ENCODE peak calls at places on chromosomes 12 and 14, in seven cellular contexts. One of them, this sample, is unnamed.

GRCh38 chr12:43208627-43209026 is 343.4 kb downstream of the ADAMTS20 start:
- DNase-seq in NCI-H2029 treated with DMSO at 0.1 percent for 48 hours: no peak
- DNase-seq in G401: no peak
- DNase-seq in HS-27A: no peak
- DNase-seq in T-helper 2 cell: no peak
- DNase-seq in naive thymus-derived CD4-positive, alpha-beta T cell: no peak
- DNase-seq in hypothalamus: no peak
- DNase-seq in this sample: no peak

GRCh38 chr14:103724116-103724515 is 8.5 kb downstream of the ZFYVE21 start:
- DNase-seq in naive thymus-derived CD4-positive, alpha-beta T cell: no peak
- DNase-seq in G401: peak; percentile 71
- DNase-seq in T-helper 2 cell: no peak
- DNase-seq in hypothalamus: peak; percentile 56
- DNase-seq in NCI-H2029 treated with DMSO at 0.1 percent for 48 hours: no peak
- DNase-seq in HS-27A: no peak
- DNase-seq in this sample: no peak

GRCh38 chr12:48185181-48185919 is 1.9 kb downstream of the CCDC184 start:
- DNase-seq in hypothalamus: peak; percentile 23
- DNase-seq in HS-27A: no peak
- DNase-seq in NCI-H2029 treated with DMSO at 0.1 percent for 48 hours: no peak
- DNase-seq in T-helper 2 cell: no peak
- DNase-seq in naive thymus-derived CD4-positive, alpha-beta T cell: no peak
- DNase-seq in G401: peak; percentile 82
- DNase-seq in this sample: no peak

GRCh38 chr12:65313704-65314317 is 35.3 kb downstream of the MSRB3 start:
- DNase-seq in naive thymus-derived CD4-positive, alpha-beta T cell: no peak
- DNase-seq in T-helper 2 cell: no peak
- DNase-seq in G401: peak; percentile 34
- DNase-seq in hypothalamus: no peak
- DNase-seq in NCI-H2029 treated with DMSO at 0.1 percent for 48 hours: no peak
- DNase-seq in HS-27A: no peak
- DNase-seq in this sample: no peak

GRCh38 chr14:65156568-65157366 is 54.5 kb upstream of the MAX start:
- DNase-seq in naive thymus-derived CD4-positive, alpha-beta T cell: no peak
- DNase-seq in T-helper 2 cell: no peak
- DNase-seq in hypothalamus: no peak
- DNase-seq in G401: no peak
- DNase-seq in HS-27A: peak; percentile 39
- DNase-seq in NCI-H2029 treated with DMSO at 0.1 percent for 48 hours: no peak
- DNase-seq in this sample: peak; percentile 35

GRCh38 chr12:122021193-122021821 is 377 bp upstream of the BCL7A start:
- DNase-seq in naive thymus-derived CD4-positive, alpha-beta T cell: no peak
- DNase-seq in hypothalamus: peak; percentile 13
- DNase-seq in T-helper 2 cell: no peak
- DNase-seq in NCI-H2029 treated with DMSO at 0.1 percent for 48 hours: no peak
- DNase-seq in HS-27A: no peak
- DNase-seq in G401: peak; percentile 47
- DNase-seq in this sample: no peak

GRCh38 chr14:91335191-91336092 is 82.2 kb downstream of the CCDC88C start:
- DNase-seq in G401: no peak
- DNase-seq in T-helper 2 cell: no peak
- DNase-seq in HS-27A: no peak
- DNase-seq in hypothalamus: no peak
- DNase-seq in naive thymus-derived CD4-positive, alpha-beta T cell: no peak
- DNase-seq in NCI-H2029 treated with DMSO at 0.1 percent for 48 hours: no peak
- DNase-seq in this sample: no peak

GRCh38 chr12:951166-951565 is 1.7 kb upstream of the RAD52 start:
- DNase-seq in naive thymus-derived CD4-positive, alpha-beta T cell: no peak
- DNase-seq in NCI-H2029 treated with DMSO at 0.1 percent for 48 hours: no peak
- DNase-seq in hypothalamus: no peak
- DNase-seq in HS-27A: no peak
- DNase-seq in G401: no peak
- DNase-seq in T-helper 2 cell: no peak
- DNase-seq in this sample: no peak

GRCh38 chr12:29283969-29284368 is 97.0 kb downstream of the ERGIC2 start:
- DNase-seq in HS-27A: no peak
- DNase-seq in NCI-H2029 treated with DMSO at 0.1 percent for 48 hours: no peak
- DNase-seq in naive thymus-derived CD4-positive, alpha-beta T cell: no peak
- DNase-seq in hypothalamus: no peak
- DNase-seq in T-helper 2 cell: no peak
- DNase-seq in G401: no peak
- DNase-seq in this sample: no peak

GRCh38 chr12:45343269-45344051 is 127.6 kb downstream of the ANO6 start:
- DNase-seq in NCI-H2029 treated with DMSO at 0.1 percent for 48 hours: no peak
- DNase-seq in HS-27A: no peak
- DNase-seq in naive thymus-derived CD4-positive, alpha-beta T cell: no peak
- DNase-seq in hypothalamus: no peak
- DNase-seq in T-helper 2 cell: no peak
- DNase-seq in G401: no peak
- DNase-seq in this sample: no peak

GRCh38 chr12:102562836-102563425 is 82.6 kb upstream of the IGF1 start:
- DNase-seq in naive thymus-derived CD4-positive, alpha-beta T cell: no peak
- DNase-seq in hypothalamus: no peak
- DNase-seq in G401: no peak
- DNase-seq in T-helper 2 cell: no peak
- DNase-seq in HS-27A: no peak
- DNase-seq in NCI-H2029 treated with DMSO at 0.1 percent for 48 hours: no peak
- DNase-seq in this sample: no peak